ENCODE peak calls at places on chromosomes 16 and 17, in five cellular contexts. O is NCI-H1092, N is activated T-cell treated with anti-CD3 and anti-CD28 coated beads for 1 hour, W is EH, F is hepatic stellate cell. Q is an unnamed sample.

GRCh38 chr16:4376126-4376819 is 4.6 kb downstream of the VASN start:
- DNase-seq in O (no peak), N (no peak), W (peak), F (peak), Q (no peak)

GRCh38 chr17:77741109-77741508 is 217.4 kb upstream of the TNRC6C start:
- DNase-seq in O (no peak), N (peak), W (no peak), F (no peak), Q (peak)

GRCh38 chr16:15435216-15435864 is 952 bp downstream of the BMERB1 start:
- DNase-seq in O (no peak), N (no peak), W (peak), F (no peak), Q (no peak)

GRCh38 chr16:86511317-86512161 is 1.2 kb downstream of the FOXF1 start:
- DNase-seq in O (no peak), N (no peak), W (no peak), F (peak), Q (no peak)

GRCh38 chr17:19729900-19730299 is 13.5 kb upstream of the SLC47A2 start:
- DNase-seq in O (no peak), N (no peak), W (no peak), F (no peak), Q (no peak)

GRCh38 chr16:53899471-53899870 is 195.5 kb downstream of the FTO start:
- DNase-seq in O (no peak), N (no peak), W (no peak), F (no peak), Q (no peak)

GRCh38 chr16:67537270-67537635 is 8.6 kb downstream of the RIPOR1 start:
- DNase-seq in O (no peak), N (peak), W (peak), F (peak), Q (peak)

GRCh38 chr16:87584271-87584670 is 18.0 kb upstream of the JPH3 start:
- DNase-seq in O (no peak), N (no peak), W (peak), F (peak), Q (no peak)

GRCh38 chr17:9842057-9842758 is 16.5 kb downstream of the GLP2R start:
- DNase-seq in O (no peak), N (no peak), W (peak), F (peak), Q (no peak)

Q was measured in CD4-positive, alpha-beta T cell.